ENCODE peak calls at places on chromosome 3, in five cellular contexts. G is cerebellar nuclear complex; T is activated T-cell treated with anti-CD3 and anti-CD28 coated beads for 24 hours; Y is AG09309; K is stimulated activated CD8-positive, alpha-beta memory T cell treated with anti-CD3 and anti-CD28 coated beads, Interleukin-15, amount 100 ng/mL, for 48 hours. U is an unnamed sample.

GRCh38 chr3:148930785-148931184 is 60.6 kb upstream of the GYG1 start:
- DNase-seq in G (no peak), T (no peak), Y (no peak), K (no peak), U (no peak)

GRCh38 chr3:187946981-187947380 is 201.7 kb upstream of the BCL6 start:
- DNase-seq in G (no peak), T (no peak), Y (no peak), K (no peak), U (no peak)

GRCh38 chr3:178036745-178037144 is 499.5 kb upstream of the KCNMB2 start:
- DNase-seq in G (no peak), T (no peak), Y (no peak), K (no peak), U (peak)

GRCh38 chr3:184716652-184717607 is 5.1 kb upstream of the MAGEF1 start:
- DNase-seq in G (no peak), T (no peak), Y (no peak), K (no peak), U (peak)

GRCh38 chr3:127409421-127410136 is 121.7 kb upstream of the PRR20G start:
- DNase-seq in G (no peak), T (no peak), Y (no peak), K (no peak), U (no peak)

GRCh38 chr3:189267981-189268613 is 96.3 kb downstream of the TPRG1 start:
- DNase-seq in G (no peak), T (no peak), Y (no peak), K (no peak), U (peak)

GRCh38 chr3:74584782-74585181 is 29.7 kb downstream of the CNTN3 start:
- DNase-seq in G (no peak), T (no peak), Y (no peak), K (no peak), U (no peak)

GRCh38 chr3:27758083-27758482 is 36.0 kb upstream of the EOMES start:
- DNase-seq in G (no peak), T (peak), Y (peak), K (peak), U (peak)

GRCh38 chr3:48503406-48504050 is 446 bp downstream of the SHISA5 start:
- DNase-seq in G (no peak), T (no peak), Y (no peak), K (no peak), U (peak)

GRCh38 chr3:171284308-171285075 is 175.7 kb downstream of the TNIK start:
- DNase-seq in G (no peak), T (no peak), Y (peak), K (no peak), U (peak)

GRCh38 chr3:148737104-148737525 is 39.4 kb downstream of the AGTR1 start:
- DNase-seq in G (no peak), T (no peak), Y (peak), K (no peak), U (no peak)

GRCh38 chr3:51722362-51722761 is 15.5 kb downstream of the GRM2 start:
- DNase-seq in G (no peak), T (no peak), Y (no peak), K (no peak), U (no peak)

GRCh38 chr3:45411081-45411480 is 22.7 kb downstream of the LARS2 start:
- DNase-seq in G (no peak), T (no peak), Y (no peak), K (no peak), U (no peak)

GRCh38 chr3:149977391-149977790 is 6.7 kb upstream of the PFN2 start:
- DNase-seq in G (no peak), T (no peak), Y (no peak), K (no peak), U (peak)

GRCh38 chr3:96059301-96059700 is 755.1 kb upstream of the EPHA6 start:
- DNase-seq in G (no peak), T (no peak), Y (no peak), K (no peak), U (no peak)

GRCh38 chr3:71708478-71709098 is 16.6 kb downstream of the EIF4E3 start:
- DNase-seq in G (no peak), T (no peak), Y (no peak), K (no peak), U (no peak)

GRCh38 chr3:160169139-160169830 is 55.9 kb upstream of the C3orf80 start:
- DNase-seq in G (no peak), T (no peak), Y (peak), K (no peak), U (peak)

GRCh38 chr3:125072310-125072709 is 16.5 kb upstream of the HEG1 start:
- DNase-seq in G (no peak), T (no peak), Y (no peak), K (no peak), U (peak)

GRCh38 chr3:34351857-34352545 is 553.6 kb downstream of the PDCD6IP start:
- DNase-seq in G (no peak), T (no peak), Y (no peak), K (no peak), U (no peak)

GRCh38 chr3:98433764-98434163 is 29.2 kb upstream of the OR5K1 start:
- DNase-seq in G (no peak), T (no peak), Y (no peak), K (no peak), U (no peak)

GRCh38 chr3:13332158-13332557 is 88.0 kb downstream of the NUP210 start:
- DNase-seq in G (no peak), T (no peak), Y (no peak), K (no peak), U (no peak)

U was measured in fibroblast of the aortic adventitia.